ENCODE peak calls at places on chromosomes 5 and 9, in nine cellular contexts. N is A549, L is bronchial epithelial cell, C is BE2C, Z is fibroblast of lung, W is foreskin fibroblast, U is heart right ventricle, F is astrocyte of the spinal cord, M is HCT116. G is an unnamed sample.

GRCh38 chr9:93953492-93954435 is 1.4 kb downstream of the BARX1 start:
- DNase-seq in L (no peak), C (no peak), U (no peak), F (no peak), W (no peak), M (no peak), Z (no peak), N (no peak), G (no peak)

GRCh38 chr9:27154923-27155322 is 45.9 kb downstream of the TEK start:
- DNase-seq in M (no peak), C (no peak), Z (peak), N (no peak), U (no peak), W (no peak), L (peak), F (peak), G (peak)

GRCh38 chr5:133130387-133131118 is 78.7 kb downstream of the HSPA4 start:
- DNase-seq in F (no peak), W (no peak), L (peak), M (peak), C (no peak), U (no peak), Z (no peak), N (no peak), G (no peak)

GRCh38 chr9:16720386-16720785 is 150.1 kb downstream of the BNC2 start:
- DNase-seq in L (no peak), F (no peak), U (no peak), M (no peak), C (no peak), Z (no peak), N (no peak), W (no peak), G (no peak)

GRCh38 chr5:173296737-173297676 is 31.2 kb downstream of the STC2 start:
- DNase-seq in M (no peak), N (no peak), L (no peak), C (no peak), Z (no peak), U (no peak), W (no peak), F (no peak), G (no peak)

GRCh38 chr5:59817536-59817935 is 76.0 kb downstream of the PDE4D start:
- DNase-seq in L (no peak), Z (no peak), N (no peak), F (no peak), U (no peak), M (no peak), C (no peak), W (no peak), G (no peak)

GRCh38 chr5:179168636-179169035 is 108.5 kb downstream of the ZNF354C start:
- DNase-seq in Z (no peak), N (no peak), F (no peak), M (no peak), L (no peak), W (no peak), U (no peak), C (no peak), G (no peak)

GRCh38 chr9:33354651-33355211 is 47.6 kb downstream of the AQP7 start:
- DNase-seq in C (peak), U (no peak), N (no peak), M (no peak), L (peak), W (no peak), F (peak), Z (peak), G (no peak)

GRCh38 chr9:92650839-92651621 is 18.9 kb downstream of the IPPK start:
- DNase-seq in F (peak), Z (no peak), W (peak), M (no peak), C (peak), L (no peak), U (peak), N (no peak), G (no peak)

GRCh38 chr5:176416965-176417364 is 626 bp upstream of the CLTB start:
- DNase-seq in Z (no peak), C (no peak), U (no peak), M (no peak), W (no peak), F (no peak), N (no peak), L (no peak), G (no peak)

GRCh38 chr9:79574166-79574565 is 2.4 kb downstream of the TLE4 start:
- DNase-seq in W (no peak), U (no peak), C (no peak), F (no peak), L (peak), M (no peak), N (no peak), Z (no peak), G (no peak)

GRCh38 chr5:173412566-173412965 is 84.4 kb upstream of the STC2 start:
- DNase-seq in F (peak), U (no peak), L (no peak), Z (peak), W (peak), C (no peak), N (no peak), M (no peak), G (no peak)

GRCh38 chr5:129077433-129078075 is 17.0 kb upstream of the ISOC1 start:
- DNase-seq in U (no peak), W (no peak), N (no peak), Z (no peak), F (no peak), M (no peak), L (no peak), C (no peak), G (no peak)

GRCh38 chr5:34487202-34487879 is 168.8 kb upstream of the RAI14 start:
- DNase-seq in Z (peak), U (no peak), N (peak), C (no peak), L (peak), F (peak), W (peak), M (no peak), G (peak)

GRCh38 chr5:109223521-109223920 is 186.3 kb downstream of the PJA2 start:
- DNase-seq in U (no peak), M (no peak), W (no peak), F (no peak), Z (no peak), C (no peak), L (no peak), N (no peak), G (no peak)

GRCh38 chr5:10289353-10289752 is 18.3 kb downstream of the CMBL start:
- DNase-seq in C (peak), U (no peak), W (peak), M (no peak), F (no peak), Z (peak), N (no peak), L (no peak), G (no peak)

GRCh38 chr9:11025775-11026174 is 413.0 kb upstream of the PTPRD start:
- DNase-seq in L (no peak), U (no peak), Z (no peak), F (no peak), C (no peak), N (no peak), M (no peak), W (no peak), G (no peak)

DNA sequence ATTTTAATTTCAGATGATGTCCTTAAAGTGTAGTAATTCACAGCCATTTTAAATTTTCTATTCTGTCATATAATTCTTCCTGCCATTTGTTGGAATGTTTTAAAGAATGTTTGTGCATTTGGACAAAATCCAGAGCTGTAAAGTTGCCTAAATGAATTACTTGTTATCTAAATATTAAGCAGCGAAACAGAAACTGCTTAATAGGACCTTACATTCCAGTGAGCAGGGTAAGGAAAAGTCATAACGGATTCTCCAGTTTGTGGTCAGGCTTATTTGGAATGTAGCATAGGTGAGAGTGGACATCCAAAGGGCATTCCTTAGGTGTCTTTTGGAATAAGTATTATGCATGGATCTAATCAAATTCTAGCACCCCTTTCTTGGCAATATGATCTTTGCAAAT is 410.4 kb upstream of the PTPRD start:
- DNase-seq in Z (no peak), M (no peak), L (no peak), U (no peak), N (no peak), W (no peak), C (no peak), F (no peak), G (no peak)
- H3K4me3 ChIP-seq in Z (no peak), M (no peak), L (no peak), U (no peak), N (no peak), W (no peak), C (no peak), F (no peak), G (no peak)

DNA sequence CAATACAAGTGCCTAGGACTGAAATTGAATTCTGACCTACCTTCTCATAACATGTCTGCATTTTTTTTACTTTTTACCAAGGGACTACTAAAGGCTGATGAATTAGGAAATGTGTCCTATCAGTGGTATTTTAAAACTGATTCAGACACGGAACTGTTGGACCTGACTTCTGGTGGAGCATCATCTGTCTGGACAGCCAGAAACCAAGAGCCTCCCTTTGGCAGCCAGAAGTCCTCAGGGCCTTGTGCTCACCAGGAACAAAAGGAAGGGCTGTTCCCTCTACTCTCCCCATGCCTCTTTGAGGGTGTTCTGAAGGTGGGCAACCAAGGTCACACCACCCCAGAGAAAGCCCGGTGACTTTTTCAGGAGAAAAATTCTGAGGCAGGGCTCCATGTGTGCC is 143.5 kb downstream of the SCAMP1 start:
- DNase-seq in M (no peak), L (no peak), Z (no peak), U (no peak), W (no peak), F (no peak), N (no peak), C (no peak), G (no peak)
- H3K4me3 ChIP-seq in M (no peak), L (no peak), Z (no peak), U (no peak), W (no peak), F (no peak), N (no peak), C (no peak), G (no peak)

GRCh38 chr9:126676685-126677143 is 63.0 kb downstream of the LMX1B start:
- DNase-seq in C (no peak), Z (no peak), W (no peak), F (no peak), U (no peak), M (no peak), L (no peak), N (no peak), G (no peak)

GRCh38 chr9:126678989-126679388 is 65.3 kb downstream of the LMX1B start:
- DNase-seq in W (no peak), F (no peak), C (no peak), L (peak), N (no peak), Z (no peak), U (no peak), M (no peak), G (no peak)

GRCh38 chr9:126676102-126676684 is 62.5 kb downstream of the LMX1B start:
- DNase-seq in Z (no peak), F (no peak), W (no peak), U (no peak), L (no peak), N (no peak), M (no peak), C (no peak), G (no peak)

GRCh38 chr9:126675147-126675467 is 61.4 kb downstream of the LMX1B start:
- DNase-seq in W (no peak), M (no peak), N (no peak), F (no peak), U (no peak), Z (no peak), L (no peak), C (no peak), G (no peak)

GRCh38 chr9:126677188-126678084 is 63.7 kb downstream of the LMX1B start:
- DNase-seq in U (no peak), Z (no peak), M (no peak), L (no peak), F (no peak), N (no peak), W (no peak), C (no peak), G (no peak)
- H3K4me3 ChIP-seq in U (no peak), Z (no peak), M (no peak), L (no peak), F (no peak), N (no peak), W (no peak), C (no peak), G (no peak)

GRCh38 chr5:134464988-134465855 is 53.5 kb upstream of the CDKN2AIPNL start:
- DNase-seq in L (peak), M (no peak), U (peak), Z (no peak), N (no peak), W (no peak), C (no peak), F (no peak), G (no peak)
- H3K4me3 ChIP-seq in L (no peak), M (peak), U (peak), Z (no peak), N (peak), W (no peak), C (peak), F (no peak), G (no peak)

GRCh38 chr5:13990896-13991295 is 46.4 kb upstream of the DNAH5 start:
- DNase-seq in M (no peak), Z (no peak), C (no peak), U (no peak), F (no peak), N (no peak), L (peak), W (no peak), G (no peak)

GRCh38 chr5:13989832-13990231 is 45.3 kb upstream of the DNAH5 start:
- DNase-seq in N (no peak), W (no peak), U (no peak), L (no peak), C (no peak), M (no peak), F (no peak), Z (no peak), G (no peak)

GRCh38 chr5:13991365-13991764 is 46.9 kb upstream of the DNAH5 start:
- DNase-seq in F (no peak), C (no peak), M (no peak), U (no peak), W (no peak), N (no peak), Z (no peak), L (no peak), G (no peak)

GRCh38 chr5:13987843-13988464 is 43.5 kb upstream of the DNAH5 start:
- DNase-seq in L (peak), U (peak), F (peak), M (peak), N (peak), C (peak), W (peak), Z (peak), G (peak)

DNA sequence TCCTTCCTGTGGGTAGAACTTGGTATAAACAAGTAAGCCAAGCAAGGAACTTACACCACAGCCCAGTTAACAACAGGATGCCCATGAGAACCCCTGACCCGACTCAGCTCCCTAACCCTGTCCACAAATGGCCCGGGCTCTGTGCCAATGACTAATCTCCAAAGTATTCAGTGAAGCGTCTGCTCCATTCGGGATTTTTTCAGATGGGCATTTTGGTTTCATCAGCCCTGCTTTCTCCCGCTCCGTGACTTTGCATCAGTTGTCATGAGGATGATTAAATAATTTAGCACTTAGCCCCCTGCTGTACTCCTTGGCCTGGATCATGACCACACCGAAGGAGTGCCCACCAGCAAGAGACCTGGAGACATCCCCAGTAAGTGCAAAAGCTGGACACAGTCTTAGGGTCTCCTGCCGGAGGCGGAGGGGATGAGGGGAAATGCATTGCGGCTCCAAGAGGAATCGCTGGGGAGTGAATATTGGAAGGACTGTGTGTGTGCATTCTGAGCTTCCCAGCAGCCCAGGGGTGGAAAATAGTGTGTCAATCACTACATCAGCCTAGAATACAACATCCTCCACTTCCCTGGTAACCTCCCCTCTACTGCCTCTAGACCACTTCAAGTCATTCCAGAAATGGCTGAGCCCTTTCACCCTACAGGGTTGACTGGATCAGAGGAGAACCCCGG is 41.4 kb upstream of the DNAH5 start:
- DNase-seq in N (peak), U (no peak), L (peak), F (peak), W (peak), Z (peak), C (no peak), M (peak), G (peak)
- H3K4me3 ChIP-seq in N (peak), U (no peak), L (no peak), F (no peak), W (no peak), Z (no peak), C (no peak), M (no peak), G (no peak)

GRCh38 chr5:148805323-148806290 is 20.8 kb upstream of the ADRB2 start:
- DNase-seq in M (no peak), N (no peak), F (peak), L (peak), Z (no peak), U (peak), W (peak), C (peak), G (no peak)
- H3K4me3 ChIP-seq in M (no peak), N (no peak), F (no peak), L (no peak), Z (no peak), U (no peak), W (no peak), C (peak), G (no peak)

GRCh38 chr9:134059661-134060395 is 8.0 kb downstream of the BRD3 start:
- DNase-seq in Z (no peak), C (peak), U (no peak), N (no peak), M (no peak), W (no peak), F (no peak), L (no peak), G (no peak)
- H3K4me3 ChIP-seq in Z (no peak), C (no peak), U (no peak), N (no peak), M (no peak), W (no peak), F (no peak), L (no peak), G (no peak)

G was measured in AG04449.